ENCODE peak calls at places on chromosomes 7 and 10, in nine cellular contexts. N is activated naive CD4-positive, alpha-beta T cell treated with Interleukin-2 at 50 U/mL for 16 hours; Q is HepG2; C is T-cell; T is AG04450; J is NCI-H1105 treated with DMSO at 0.1 percent for 48 hours; L is activated CD8-positive, alpha-beta memory T cell treated with anti-CD3 and anti-CD28 coated beads, Interleukin-2, amount 50 U/mL, for 4 hours; G is GM12865; M is NCI-H1417. V is an unnamed sample.

GRCh38 chr10:74821501-74821900 is 4.9 kb upstream of the KAT6B start:
- DNase-seq in N (no peak), Q (no peak), C (no peak), T (no peak), J (peak; percentile 89), L (no peak), G (no peak), M (peak; percentile 65), V (peak; percentile 70)

GRCh38 chr10:18140957-18141888 is 999 bp downstream of the CACNB2 start:
- DNase-seq in N (no peak), Q (no peak), C (no peak), T (no peak), J (no peak), L (no peak), G (no peak), M (no peak), V (no peak)

GRCh38 chr10:99976886-99977391 is 32.8 kb downstream of the DNMBP start:
- DNase-seq in N (no peak), Q (no peak), C (no peak), T (peak; percentile 78), J (no peak), L (no peak), G (no peak), M (no peak), V (no peak)

GRCh38 chr7:138029941-138030340 is 28.1 kb upstream of the CREB3L2 start:
- DNase-seq in N (no peak), Q (no peak), C (no peak), T (no peak), J (no peak), L (no peak), G (no peak), M (no peak), V (no peak)

GRCh38 chr10:63204667-63205391 is 71.7 kb downstream of the NRBF2 start:
- DNase-seq in N (no peak), Q (no peak), C (no peak), T (no peak), J (no peak), L (no peak), G (peak; percentile 23), M (no peak), V (no peak)

GRCh38 chr10:96673318-96674099 is 46.8 kb downstream of the PIK3AP1 start:
- DNase-seq in N (no peak), Q (peak; percentile 80), C (no peak), T (peak; percentile 13), J (no peak), L (no peak), G (peak; percentile 78), M (peak; percentile 1), V (peak; percentile 66)

GRCh38 chr7:15326044-15326644 is 235.7 kb downstream of the AGMO start:
- DNase-seq in N (no peak), Q (peak; percentile 3), C (no peak), T (peak; percentile 3), J (peak; percentile 56), L (no peak), G (peak; percentile 6), M (peak; percentile 77), V (no peak)

GRCh38 chr7:95335093-95335492 is 10.8 kb upstream of the PON1 start:
- DNase-seq in N (no peak), Q (no peak), C (no peak), T (no peak), J (no peak), L (no peak), G (no peak), M (no peak), V (no peak)

GRCh38 chr10:43843331-43844101 is 194.8 kb upstream of the ZNF32 start:
- DNase-seq in N (no peak), Q (no peak), C (no peak), T (peak; percentile 37), J (no peak), L (no peak), G (no peak), M (no peak), V (no peak)

V was measured in upper lobe of right lung.